ENCODE peak calls at places on chromosome 2, in six cellular contexts. One of them, this sample, is unnamed.

GRCh38 chr2:216002274-216002673 is 11.1 kb downstream of the MREG start:
- ATAC-seq in heart right ventricle: no peak
- ATAC-seq in pancreas: no peak
- ATAC-seq in left lung: no peak
- ATAC-seq in body of pancreas: no peak
- ATAC-seq in PC-3: no peak
- ATAC-seq in this sample: no peak

GRCh38 chr2:136375017-136375901 is 257.3 kb upstream of the CXCR4 start:
- ATAC-seq in heart right ventricle: no peak
- ATAC-seq in pancreas: no peak
- ATAC-seq in left lung: no peak
- ATAC-seq in body of pancreas: no peak
- ATAC-seq in PC-3: no peak
- ATAC-seq in this sample: no peak

GRCh38 chr2:37637985-37638384 is 33.5 kb downstream of the CDC42EP3 start:
- ATAC-seq in heart right ventricle: no peak
- ATAC-seq in pancreas: no peak
- ATAC-seq in left lung: no peak
- ATAC-seq in body of pancreas: no peak
- ATAC-seq in PC-3: no peak
- ATAC-seq in this sample: no peak

GRCh38 chr2:15968280-15969178 is 28.2 kb downstream of the MYCN start:
- ATAC-seq in heart right ventricle: no peak
- ATAC-seq in pancreas: no peak
- ATAC-seq in left lung: no peak
- ATAC-seq in body of pancreas: no peak
- ATAC-seq in PC-3: no peak
- ATAC-seq in this sample: no peak

GRCh38 chr2:54394392-54394791 is 61.7 kb upstream of the SPTBN1 start:
- ATAC-seq in heart right ventricle: no peak
- ATAC-seq in pancreas: no peak
- ATAC-seq in left lung: no peak
- ATAC-seq in body of pancreas: no peak
- ATAC-seq in PC-3: no peak
- ATAC-seq in this sample: no peak

GRCh38 chr2:197615033-197615652 is 60.2 kb downstream of the RFTN2 start:
- ATAC-seq in heart right ventricle: no peak
- ATAC-seq in pancreas: peak; percentile 53
- ATAC-seq in left lung: peak; percentile 97
- ATAC-seq in body of pancreas: no peak
- ATAC-seq in PC-3: peak; percentile 76
- ATAC-seq in this sample: no peak

GRCh38 chr2:96431319-96431718 is 73.8 kb downstream of the NEURL3 start:
- ATAC-seq in heart right ventricle: peak; percentile 87
- ATAC-seq in pancreas: peak; percentile 88
- ATAC-seq in left lung: no peak
- ATAC-seq in body of pancreas: no peak
- ATAC-seq in PC-3: no peak
- ATAC-seq in this sample: no peak

GRCh38 chr2:121125350-121125749 is 159.7 kb downstream of the TFCP2L1 start:
- ATAC-seq in heart right ventricle: no peak
- ATAC-seq in pancreas: no peak
- ATAC-seq in left lung: no peak
- ATAC-seq in body of pancreas: no peak
- ATAC-seq in PC-3: no peak
- ATAC-seq in this sample: no peak

GRCh38 chr2:109486711-109487130 is 127.0 kb downstream of the SEPTIN10 start:
- ATAC-seq in heart right ventricle: no peak
- ATAC-seq in pancreas: no peak
- ATAC-seq in left lung: no peak
- ATAC-seq in body of pancreas: no peak
- ATAC-seq in PC-3: no peak
- ATAC-seq in this sample: peak; percentile 23

GRCh38 chr2:21070322-21071257 is 26.7 kb upstream of the APOB start:
- ATAC-seq in heart right ventricle: no peak
- ATAC-seq in pancreas: no peak
- ATAC-seq in left lung: no peak
- ATAC-seq in body of pancreas: no peak
- ATAC-seq in PC-3: no peak
- ATAC-seq in this sample: no peak

GRCh38 chr2:47321411-47322031 is 81.4 kb upstream of the MSH2 start:
- ATAC-seq in heart right ventricle: no peak
- ATAC-seq in pancreas: no peak
- ATAC-seq in left lung: no peak
- ATAC-seq in body of pancreas: no peak
- ATAC-seq in PC-3: no peak
- ATAC-seq in this sample: no peak

DNA sequence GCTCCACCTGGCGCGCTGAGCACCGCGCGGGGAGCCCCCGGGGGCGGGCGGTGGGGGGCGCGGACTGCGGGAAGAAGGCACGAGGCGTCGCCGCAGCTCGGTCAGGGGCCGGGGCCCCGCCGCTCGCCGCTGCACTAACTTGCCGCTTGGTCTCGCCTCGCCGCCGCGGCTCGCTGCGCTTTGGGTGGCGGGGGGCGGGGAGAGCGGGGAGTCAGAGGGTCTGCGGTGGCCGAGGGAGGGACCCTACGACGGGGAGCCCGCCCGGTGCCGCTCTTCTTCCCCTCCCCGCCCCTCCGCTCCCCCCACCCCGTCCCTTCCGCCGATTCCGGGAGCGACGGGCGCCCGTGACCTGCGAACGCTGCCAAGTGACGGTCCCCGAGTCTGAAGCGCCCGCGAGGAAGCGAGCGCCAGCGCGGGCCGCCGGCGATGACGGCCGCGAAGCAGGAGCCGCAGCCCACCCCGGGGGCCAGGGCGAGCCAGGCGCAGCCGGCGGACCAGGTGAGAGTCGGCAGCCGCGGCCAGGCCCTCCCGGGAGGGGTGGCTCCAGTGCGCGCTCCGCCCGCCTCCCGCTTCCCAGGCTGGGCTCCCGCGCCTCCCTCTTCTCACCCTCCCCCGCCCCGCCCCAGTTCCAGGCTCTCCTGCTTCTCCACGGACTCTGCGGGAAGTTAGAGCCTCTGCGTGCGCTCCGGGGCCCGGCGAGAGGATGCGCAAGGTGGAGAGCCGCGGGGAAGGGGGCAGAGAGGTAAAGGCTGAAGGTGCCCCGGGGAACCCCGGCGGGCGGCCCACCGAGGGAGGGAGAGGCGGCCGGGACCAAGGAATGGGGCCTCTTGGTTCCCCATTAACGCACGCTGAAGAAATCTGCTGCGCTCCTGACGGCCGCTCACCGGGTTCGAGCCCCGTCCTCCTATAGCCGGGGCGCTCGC is 719.4 kb downstream of the DPP10 start:
- ATAC-seq in heart right ventricle: no peak
- ATAC-seq in pancreas: peak; percentile 88
- ATAC-seq in left lung: peak; percentile 86
- ATAC-seq in body of pancreas: peak; percentile 85
- ATAC-seq in PC-3: no peak
- ATAC-seq in this sample: no peak
- H3K27me3 ChIP-seq in heart right ventricle: peaks cover 51% of the 10 kb centered on the region
- H3K27me3 ChIP-seq in pancreas: no peaks in the 10 kb centered on the region
- H3K27me3 ChIP-seq in left lung: peaks cover 28% of the 10 kb centered on the region
- H3K27me3 ChIP-seq in body of pancreas: no peaks in the 10 kb centered on the region
- H3K27me3 ChIP-seq in PC-3: peaks cover 3% of the 10 kb centered on the region
- H3K27me3 ChIP-seq in this sample: peaks cover 41% of the 10 kb centered on the region

DNA sequence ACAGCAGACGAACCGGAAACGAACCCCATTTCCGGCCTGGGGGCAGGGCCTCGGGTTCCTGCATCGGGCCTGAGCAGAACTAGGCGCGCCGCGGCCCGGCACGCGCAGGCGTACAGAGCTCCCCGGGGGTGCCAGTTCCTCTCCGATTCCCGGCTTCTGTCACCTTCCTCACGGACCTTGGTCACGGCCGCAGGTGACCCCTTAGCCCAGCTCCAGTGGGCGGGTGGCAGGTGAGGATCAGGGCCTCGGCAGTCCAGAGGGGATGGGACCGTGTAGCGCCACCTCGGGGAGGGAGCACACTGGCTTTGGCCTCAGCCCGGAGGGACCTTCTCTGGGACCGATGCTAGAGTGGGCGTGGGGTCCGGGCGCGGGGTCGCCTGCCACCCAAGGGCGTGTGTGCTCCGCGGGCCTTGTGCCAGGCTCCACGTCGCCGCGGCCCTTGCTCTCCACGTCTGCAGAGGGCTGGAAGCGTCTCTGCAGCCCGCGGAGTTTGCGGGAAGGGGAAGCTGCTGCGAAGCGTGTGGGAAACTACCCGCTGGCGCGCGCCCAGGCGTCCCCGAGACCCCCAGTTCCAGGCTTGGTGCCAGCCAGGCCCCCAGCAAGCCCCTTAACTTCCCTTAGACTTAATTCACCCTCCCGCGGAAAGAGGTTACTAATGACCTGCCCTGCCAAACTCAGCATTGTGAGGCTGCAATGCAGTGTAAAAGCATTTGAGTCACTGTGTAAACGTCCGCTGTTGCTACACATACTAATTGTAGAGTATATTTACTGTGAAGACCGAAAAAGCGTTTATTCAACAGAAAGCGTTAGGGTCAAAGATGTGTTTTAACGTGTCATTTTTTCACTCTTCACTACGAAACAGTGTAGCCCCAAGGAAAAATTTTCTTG is at the start of gene TRAPPC12:
- ATAC-seq in heart right ventricle: peak; percentile 90
- ATAC-seq in pancreas: peak; percentile 89
- ATAC-seq in left lung: peak; percentile 89
- ATAC-seq in body of pancreas: peak; percentile 81
- ATAC-seq in PC-3: peak; percentile 71
- ATAC-seq in this sample: peak; percentile 82
- TF ChIP-seq CTCF in heart right ventricle: no peak
- TF ChIP-seq CTCF in pancreas: no peak
- TF ChIP-seq CTCF in left lung: no peak
- TF ChIP-seq CTCF in body of pancreas: peak; percentile 46
- TF ChIP-seq CTCF in PC-3: peak; percentile 54
- TF ChIP-seq CTCF in this sample: no peak

GRCh38 chr2:26363958-26364357 is 17.4 kb upstream of the ADGRF3 start:
- ATAC-seq in heart right ventricle: no peak
- ATAC-seq in pancreas: no peak
- ATAC-seq in left lung: no peak
- ATAC-seq in body of pancreas: no peak
- ATAC-seq in PC-3: no peak
- ATAC-seq in this sample: no peak
- H3K36me3 ChIP-seq in heart right ventricle: no peaks in the 10 kb centered on the region
- H3K36me3 ChIP-seq in pancreas: no peaks in the 10 kb centered on the region
- H3K36me3 ChIP-seq in left lung: peaks cover 35% of the 10 kb centered on the region
- H3K36me3 ChIP-seq in body of pancreas: peaks cover 4% of the 10 kb centered on the region
- H3K36me3 ChIP-seq in PC-3: peaks cover 22% of the 10 kb centered on the region
- H3K36me3 ChIP-seq in this sample: peaks cover 20% of the 10 kb centered on the region

GRCh38 chr2:242048479-242048878 is 178.9 kb downstream of the RTP5 start:
- ATAC-seq in heart right ventricle: no peak
- ATAC-seq in pancreas: no peak
- ATAC-seq in left lung: no peak
- ATAC-seq in body of pancreas: no peak
- ATAC-seq in PC-3: no peak
- ATAC-seq in this sample: no peak

GRCh38 chr2:242054406-242054805 is 184.9 kb downstream of the RTP5 start:
- ATAC-seq in heart right ventricle: no peak
- ATAC-seq in pancreas: no peak
- ATAC-seq in left lung: no peak
- ATAC-seq in body of pancreas: no peak
- ATAC-seq in PC-3: no peak
- ATAC-seq in this sample: no peak

GRCh38 chr2:242052421-242052820 is 182.9 kb downstream of the RTP5 start:
- ATAC-seq in heart right ventricle: no peak
- ATAC-seq in pancreas: no peak
- ATAC-seq in left lung: no peak
- ATAC-seq in body of pancreas: no peak
- ATAC-seq in PC-3: no peak
- ATAC-seq in this sample: no peak

GRCh38 chr2:242053921-242054320 is 184.4 kb downstream of the RTP5 start:
- ATAC-seq in heart right ventricle: no peak
- ATAC-seq in pancreas: no peak
- ATAC-seq in left lung: no peak
- ATAC-seq in body of pancreas: no peak
- ATAC-seq in PC-3: no peak
- ATAC-seq in this sample: no peak

GRCh38 chr2:242051440-242051839 is 181.9 kb downstream of the RTP5 start:
- ATAC-seq in heart right ventricle: no peak
- ATAC-seq in pancreas: no peak
- ATAC-seq in left lung: no peak
- ATAC-seq in body of pancreas: no peak
- ATAC-seq in PC-3: no peak
- ATAC-seq in this sample: no peak
- H3K27me3 ChIP-seq in heart right ventricle: peaks cover 30% of the 10 kb centered on the region
- H3K27me3 ChIP-seq in pancreas: no peaks in the 10 kb centered on the region
- H3K27me3 ChIP-seq in left lung: no peaks in the 10 kb centered on the region
- H3K27me3 ChIP-seq in body of pancreas: no peaks in the 10 kb centered on the region
- H3K27me3 ChIP-seq in PC-3: peaks cover 39% of the 10 kb centered on the region
- H3K27me3 ChIP-seq in this sample: peaks cover 51% of the 10 kb centered on the region

DNA sequence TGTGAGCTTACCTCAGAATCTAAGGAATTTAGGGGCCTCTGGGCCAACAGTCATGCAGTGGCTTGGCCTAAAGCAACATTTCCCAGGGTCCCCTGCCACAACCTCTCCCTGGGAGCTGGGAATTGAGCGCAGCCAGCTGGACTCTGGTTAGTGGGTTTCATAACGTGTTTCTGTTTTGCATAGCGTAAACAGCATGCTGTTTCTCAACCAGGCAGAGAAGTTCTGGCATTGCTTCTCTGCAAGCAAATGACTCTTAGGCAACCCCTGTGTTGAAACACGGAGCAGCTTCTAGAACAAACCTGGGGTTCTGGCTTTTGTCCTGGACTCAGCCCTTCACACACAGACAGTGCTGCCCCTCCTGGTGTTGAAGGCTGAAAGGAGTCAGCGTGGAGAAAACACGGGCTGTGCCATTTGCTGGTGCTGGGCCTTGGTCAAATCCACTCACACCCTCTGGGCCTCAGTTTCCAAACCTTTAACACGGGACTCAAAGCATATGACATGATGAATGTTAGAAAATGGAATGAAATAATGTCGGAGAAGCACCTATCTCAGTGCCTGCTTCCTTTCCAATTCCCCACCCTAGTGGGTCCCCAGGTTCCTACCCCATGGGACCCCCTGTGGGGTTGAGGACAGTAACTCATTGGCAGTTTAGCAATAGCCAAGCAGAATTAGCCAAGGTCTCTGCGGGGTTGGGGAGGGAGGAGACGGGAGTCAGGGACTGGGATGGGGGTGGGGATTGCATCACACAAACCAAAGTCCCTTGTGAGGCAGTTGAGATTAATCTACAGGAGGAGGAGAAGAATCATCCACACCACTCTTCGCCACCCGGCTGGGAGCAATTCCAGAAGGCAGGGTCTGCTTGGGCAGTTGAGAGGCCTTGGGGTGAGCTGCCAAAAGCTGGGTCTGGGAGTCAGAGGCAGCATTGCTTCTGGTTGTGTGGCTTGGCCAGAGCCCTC is 30.2 kb upstream of the IL1R2 start:
- ATAC-seq in heart right ventricle: peak; percentile 90
- ATAC-seq in pancreas: peak; percentile 73
- ATAC-seq in left lung: peak; percentile 80
- ATAC-seq in body of pancreas: peak; percentile 66
- ATAC-seq in PC-3: no peak
- ATAC-seq in this sample: peak; percentile 93
- TF ChIP-seq CTCF in heart right ventricle: no peak
- TF ChIP-seq CTCF in pancreas: no peak
- TF ChIP-seq CTCF in left lung: no peak
- TF ChIP-seq CTCF in body of pancreas: no peak
- TF ChIP-seq CTCF in PC-3: no peak
- TF ChIP-seq CTCF in this sample: no peak